ENCODE peak calls at places on chromosomes 7 and 10, in four cellular contexts. E, Q, L and T are unnamed samples.
A peak's percentile ranks its signal among the peaks of the same experiment; 100 is the strongest.

GRCh38 chr7:105136221-105136620 is 122.2 kb downstream of the KMT2E start:
- DNase-seq in E (peak; percentile 41), Q (peak; percentile 8), L (no peak), T (no peak)

GRCh38 chr10:68876246-68876918 is 24.7 kb upstream of the DDX50 start:
- DNase-seq in E (no peak), Q (peak; percentile 96), L (no peak), T (no peak)

GRCh38 chr10:13105184-13105583 is 5.2 kb downstream of the OPTN start:
- DNase-seq in E (no peak), Q (peak; percentile 17), L (no peak), T (no peak)

GRCh38 chr10:33209777-33210176 is 124.7 kb downstream of the NRP1 start:
- DNase-seq in E (no peak), Q (no peak), L (no peak), T (no peak)

GRCh38 chr10:116961305-116962251 is 43.4 kb downstream of the SHTN1 start:
- DNase-seq in E (peak; percentile 31), Q (no peak), L (no peak), T (peak; percentile 31)

GRCh38 chr10:81135851-81136250 is 598.1 kb downstream of the SH2D4B start:
- DNase-seq in E (no peak), Q (no peak), L (peak; percentile 46), T (no peak)

GRCh38 chr7:133771778-133772421 is 355.2 kb upstream of the LRGUK start:
- DNase-seq in E (no peak), Q (no peak), L (no peak), T (no peak)

GRCh38 chr10:62109532-62110293 is 158.9 kb downstream of the RTKN2 start:
- DNase-seq in E (no peak), Q (no peak), L (peak; percentile 51), T (no peak)

GRCh38 chr10:34378297-34378696 is 436.8 kb downstream of the PARD3 start:
- DNase-seq in E (no peak), Q (no peak), L (no peak), T (no peak)

DNA sequence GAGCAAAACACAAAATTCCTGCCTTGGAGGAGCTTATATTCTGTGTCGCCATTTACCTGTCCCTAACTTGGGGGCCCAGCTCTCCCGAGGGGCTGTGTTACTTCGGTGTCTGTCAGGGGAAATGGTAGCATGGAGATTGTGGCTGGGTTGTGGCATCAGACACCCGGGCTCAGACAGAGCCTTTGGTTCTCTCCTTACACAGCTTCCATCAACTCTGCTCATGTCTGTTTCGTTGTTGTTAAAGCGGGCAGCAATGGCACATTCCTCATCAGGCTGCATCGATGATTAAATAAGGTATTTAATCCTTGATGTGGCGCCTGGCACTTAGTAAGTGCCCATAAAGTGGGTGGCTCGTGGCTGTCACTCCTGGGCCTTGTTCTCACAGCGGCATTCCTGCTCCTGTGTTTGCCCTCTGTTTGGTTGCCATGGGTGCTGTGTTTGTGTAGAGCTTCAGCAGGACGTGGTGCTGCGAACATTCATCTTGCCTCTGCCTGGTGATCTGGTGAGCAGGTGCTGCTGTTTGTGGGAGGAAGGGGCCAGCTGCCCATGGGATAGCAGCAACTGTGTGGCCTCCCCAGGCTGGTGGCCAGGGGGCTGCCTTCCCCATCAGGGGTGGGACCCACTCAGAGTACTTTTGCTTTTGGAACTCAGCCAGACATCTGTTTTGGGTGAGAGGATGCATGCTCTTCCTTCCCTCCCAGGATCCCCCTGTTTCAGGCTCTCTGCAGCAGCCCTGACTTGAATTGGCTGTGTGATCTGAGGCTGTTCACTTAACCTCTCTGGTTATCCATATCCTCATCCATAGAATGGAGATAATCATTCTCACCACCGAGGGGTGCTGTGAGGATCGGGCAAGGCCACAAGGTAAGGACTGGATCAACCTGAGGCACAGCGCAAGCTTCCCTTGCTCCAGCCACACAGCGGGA is 207.2 kb upstream of the SVIL start:
- DNase-seq in E (no peak), Q (peak; percentile 56), L (no peak), T (no peak)
- TF ChIP-seq TARDBP in E (no peak), Q (no peak), L (no peak), T (no peak)

GRCh38 chr10:133350283-133350949 is 3.2 kb downstream of the PRAP1 start:
- DNase-seq in E (no peak), Q (no peak), L (no peak), T (no peak)
- TF ChIP-seq SP1 in E (no peak), Q (no peak), L (no peak), T (no peak)

GRCh38 chr10:132684164-132684891 is 101.6 kb downstream of the NKX6-2 start:
- DNase-seq in E (no peak), Q (no peak), L (peak; percentile 30), T (no peak)
- TF ChIP-seq TARDBP in E (no peak), Q (no peak), L (no peak), T (no peak)

GRCh38 chr10:126059101-126059826 is 162.9 kb downstream of the FANK1 start:
- DNase-seq in E (no peak), Q (no peak), L (no peak), T (no peak)
- TF ChIP-seq SP1 in E (no peak), Q (no peak), L (no peak), T (no peak)

GRCh38 chr7:12888727-12889126 is 201.3 kb downstream of the ARL4A start:
- DNase-seq in E (no peak), Q (no peak), L (no peak), T (no peak)
- TF ChIP-seq TARDBP in E (no peak), Q (no peak), L (no peak), T (no peak)

GRCh38 chr10:9342865-9343450 is 1288.5 kb downstream of the GATA3 start:
- DNase-seq in E (no peak), Q (peak; percentile 33), L (no peak), T (peak; percentile 35)
- TF ChIP-seq SP1 in E (no peak), Q (no peak), L (no peak), T (no peak)

GRCh38 chr7:77685219-77685618 is 11.0 kb upstream of the RSBN1L start:
- DNase-seq in E (no peak), Q (peak; percentile 27), L (no peak), T (no peak)
- TF ChIP-seq TARDBP in E (no peak), Q (no peak), L (no peak), T (no peak)